ENCODE peak calls at places on chromosomes 5 and 9, in nine cellular contexts. G is coronary artery, P is GM20000, Z is AG09319, W is esophagus squamous epithelium, R is tibial artery, N is Caco-2, B is heart left ventricle, Y is PC-9. O is an unnamed sample.

GRCh38 chr5:158753354-158753753 is 346.4 kb downstream of the EBF1 start:
- DNase-seq in G (no peak), P (no peak), Z (no peak), W (no peak), R (no peak), N (no peak), B (no peak), Y (no peak), O (no peak)

GRCh38 chr5:74042559-74043357 is 416.8 kb downstream of the ARHGEF28 start:
- DNase-seq in G (no peak), P (no peak), Z (no peak), W (no peak), R (no peak), N (no peak), B (no peak), Y (peak), O (no peak)

GRCh38 chr9:109010676-109011655 is 2.3 kb downstream of the CTNNAL1 start:
- DNase-seq in G (no peak), P (peak), Z (no peak), W (no peak), R (no peak), N (no peak), B (no peak), Y (peak), O (peak)

GRCh38 chr9:92952861-92953620 is 5.7 kb downstream of the FGD3 start:
- DNase-seq in G (no peak), P (no peak), Z (no peak), W (no peak), R (no peak), N (no peak), B (no peak), Y (peak), O (no peak)

GRCh38 chr5:173637340-173637739 is 20.9 kb upstream of the BOD1 start:
- DNase-seq in G (no peak), P (no peak), Z (no peak), W (no peak), R (no peak), N (no peak), B (no peak), Y (no peak), O (no peak)

GRCh38 chr9:128082173-128082572 is 14.1 kb downstream of the SLC25A25 start:
- DNase-seq in G (no peak), P (no peak), Z (no peak), W (no peak), R (no peak), N (no peak), B (no peak), Y (peak), O (no peak)

GRCh38 chr9:34629492-34629809 is 585 bp upstream of the ARID3C start:
- DNase-seq in G (no peak), P (no peak), Z (no peak), W (no peak), R (no peak), N (no peak), B (no peak), Y (no peak), O (no peak)

GRCh38 chr5:103452666-103453065 is 109.9 kb downstream of the NUDT12 start:
- DNase-seq in G (no peak), P (no peak), Z (no peak), W (no peak), R (no peak), N (no peak), B (no peak), Y (no peak), O (no peak)

GRCh38 chr5:16909464-16909863 is 26.6 kb downstream of the MYO10 start:
- DNase-seq in G (no peak), P (no peak), Z (no peak), W (no peak), R (no peak), N (no peak), B (no peak), Y (no peak), O (no peak)

GRCh38 chr5:136038635-136039034 is 9.8 kb downstream of the TGFBI start:
- DNase-seq in G (no peak), P (no peak), Z (no peak), W (no peak), R (no peak), N (no peak), B (no peak), Y (no peak), O (no peak)

GRCh38 chr5:57986746-57987145 is 473.1 kb downstream of the PLK2 start:
- DNase-seq in G (no peak), P (no peak), Z (peak), W (no peak), R (peak), N (no peak), B (no peak), Y (peak), O (peak)

GRCh38 chr9:6766606-6767005 is 8.8 kb downstream of the KDM4C start:
- DNase-seq in G (no peak), P (no peak), Z (no peak), W (no peak), R (no peak), N (no peak), B (no peak), Y (no peak), O (no peak)

DNA sequence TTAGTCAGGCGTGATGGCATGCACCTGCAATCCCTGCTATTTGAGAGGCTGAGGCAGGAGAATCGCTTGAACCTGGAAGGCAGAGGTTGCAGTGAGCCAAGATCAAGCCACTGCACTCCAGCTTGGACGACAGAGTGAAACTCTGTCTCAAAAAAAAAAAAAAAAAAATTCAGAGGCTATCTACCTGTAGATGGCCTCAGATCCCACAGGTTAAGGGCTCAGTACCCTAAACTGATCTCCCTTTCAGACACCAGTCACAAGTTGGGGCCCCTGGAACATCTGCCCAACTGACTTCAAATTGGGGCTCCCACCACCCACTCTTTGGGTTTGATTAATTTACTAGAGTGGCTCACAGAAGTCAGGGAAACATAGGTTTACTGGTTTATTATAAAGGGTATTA is 65.4 kb upstream of the ERCC6L2 start:
- DNase-seq in G (no peak), P (no peak), Z (no peak), W (no peak), R (no peak), N (no peak), B (no peak), Y (no peak), O (no peak)
- TF ChIP-seq CTCF in G (no peak), P (no peak), Z (no peak), W (no peak), R (no peak), N (no peak), B (no peak), Y (no peak), O (no peak)

GRCh38 chr9:110775724-110776123 is 107.1 kb downstream of the MUSK start:
- DNase-seq in G (no peak), P (no peak), Z (no peak), W (no peak), R (no peak), N (no peak), B (no peak), Y (no peak), O (no peak)
- TF ChIP-seq CTCF in G (no peak), P (no peak), Z (no peak), W (no peak), R (no peak), N (no peak), B (no peak), Y (no peak), O (no peak)

GRCh38 chr9:74643303-74643933 is 146.3 kb downstream of the RORB start:
- DNase-seq in G (no peak), P (no peak), Z (no peak), W (no peak), R (no peak), N (no peak), B (no peak), Y (no peak), O (no peak)

GRCh38 chr9:74644015-74644414 is 146.9 kb downstream of the RORB start:
- DNase-seq in G (no peak), P (no peak), Z (no peak), W (no peak), R (no peak), N (no peak), B (no peak), Y (no peak), O (no peak)

GRCh38 chr9:74642376-74642775 is 145.2 kb downstream of the RORB start:
- DNase-seq in G (no peak), P (no peak), Z (no peak), W (no peak), R (no peak), N (no peak), B (no peak), Y (no peak), O (no peak)

GRCh38 chr9:74645007-74645639 is 148.0 kb downstream of the RORB start:
- DNase-seq in G (no peak), P (peak), Z (no peak), W (no peak), R (no peak), N (no peak), B (no peak), Y (no peak), O (peak)
- TF ChIP-seq CTCF in G (no peak), P (peak), Z (peak), W (peak), R (peak), N (no peak), B (peak), Y (peak), O (no peak)

DNA sequence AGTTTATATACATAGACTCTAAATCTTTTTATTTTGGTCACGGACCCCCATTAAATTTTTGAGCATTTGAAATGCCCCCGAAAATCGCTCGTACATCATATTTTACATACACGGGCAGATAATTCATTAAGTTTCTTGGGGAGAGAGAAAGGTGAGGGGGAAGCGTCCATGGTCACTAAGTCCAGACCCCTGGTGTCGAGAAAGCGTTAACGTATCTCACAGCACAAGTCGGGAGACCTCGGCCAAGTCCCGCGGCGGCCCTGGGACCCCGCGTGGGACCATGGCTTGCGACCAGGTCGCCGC is 794 bp downstream of the PTBP3 start:
- DNase-seq in G (no peak), P (no peak), Z (no peak), W (no peak), R (no peak), N (no peak), B (no peak), Y (no peak), O (no peak)
- TF ChIP-seq CTCF in G (no peak), P (no peak), Z (no peak), W (no peak), R (peak), N (no peak), B (no peak), Y (no peak), O (no peak)

DNA sequence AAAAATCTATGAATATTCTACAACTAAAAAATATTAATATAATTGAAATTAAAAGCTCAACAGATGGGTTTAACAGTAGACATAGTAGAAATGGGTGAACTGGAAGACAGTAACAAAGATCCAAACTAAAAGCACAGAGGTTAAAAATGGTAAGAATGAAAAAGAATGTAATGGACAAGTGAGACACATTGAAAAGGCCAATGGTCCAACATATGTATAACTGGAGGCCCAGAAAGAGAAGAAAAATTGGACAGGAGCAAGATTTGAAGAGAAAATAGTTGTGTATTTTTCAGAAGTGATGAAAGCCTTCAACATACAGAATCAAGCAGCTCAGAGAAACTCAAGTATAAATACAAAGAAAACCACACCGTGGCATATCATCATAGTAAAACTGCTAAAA is 58.6 kb downstream of the PCDHGC5 start:
- DNase-seq in G (no peak), P (no peak), Z (no peak), W (no peak), R (no peak), N (no peak), B (no peak), Y (no peak), O (no peak)
- TF ChIP-seq CTCF in G (no peak), P (no peak), Z (no peak), W (no peak), R (no peak), N (no peak), B (no peak), Y (no peak), O (no peak)

O was measured in Calu3.